ENCODE peak calls at places on chromosomes 13 and 19, in nine cellular contexts. Y is HCT116, W is small intestine, C is BJ, A is HFF-Myc, J is NCI-H2081 treated with DMSO at 0.1 percent for 48 hours, S is hepatic stellate cell, I is neural crest cell, O is amniotic stem cell. G is an unnamed sample.

GRCh38 chr19:1663854-1664253 is 11.4 kb upstream of the TCF3 start:
- DNase-seq in Y (no peak), S (no peak), O (no peak), C (no peak), I (no peak), W (no peak), A (no peak), J (no peak), G (no peak)

GRCh38 chr19:14654786-14655185 is 19.9 kb downstream of the ADGRE3 start:
- DNase-seq in Y (no peak), O (no peak), S (no peak), J (no peak), C (no peak), A (no peak), I (no peak), W (no peak), G (no peak)

GRCh38 chr13:23766939-23767338 is 122.3 kb downstream of the MIPEP start:
- DNase-seq in S (no peak), J (no peak), Y (no peak), I (no peak), A (no peak), W (no peak), C (no peak), O (no peak), G (no peak)

GRCh38 chr19:58538257-58539168 is 5.4 kb upstream of the TRIM28 start:
- DNase-seq in A (no peak), S (no peak), W (peak), C (no peak), J (no peak), Y (no peak), O (no peak), I (peak), G (no peak)

GRCh38 chr19:48826606-48827020 is 9.7 kb downstream of the HSD17B14 start:
- DNase-seq in C (no peak), S (no peak), I (no peak), W (no peak), O (no peak), Y (no peak), J (no peak), A (no peak), G (no peak)

GRCh38 chr13:110748271-110748670 is 34.8 kb downstream of the ING1 start:
- DNase-seq in C (no peak), O (no peak), Y (no peak), I (no peak), W (no peak), S (no peak), A (no peak), J (no peak), G (no peak)

GRCh38 chr19:2039082-2039958 is 11.7 kb downstream of the MKNK2 start:
- DNase-seq in O (no peak), A (no peak), S (no peak), J (no peak), Y (no peak), I (no peak), W (no peak), C (no peak), G (no peak)

GRCh38 chr13:110233181-110233641 is 73.7 kb downstream of the COL4A1 start:
- DNase-seq in C (peak), I (no peak), A (peak), W (no peak), O (no peak), J (no peak), S (peak), Y (no peak), G (peak)

G was measured in ELR.